ENCODE peak calls at places on chromosomes 4 and X, in eight cellular contexts. One of them, this sample, is unnamed.

GRCh38 chrX:155334486-155335316 is at the start of gene CLIC2:
- DNase-seq in lower lobe of right lung: peak
- DNase-seq in cardiac muscle cell: peak
- DNase-seq in CD8-positive, alpha-beta T cell: no peak
- DNase-seq in heart right ventricle: no peak
- DNase-seq in OCI-LY7: no peak
- DNase-seq in breast epithelium: no peak
- DNase-seq in iPS DF 6.9: no peak
- DNase-seq in this sample: no peak

GRCh38 chrX:155048997-155049619 is 21.8 kb downstream of the CMC4 start:
- DNase-seq in lower lobe of right lung: no peak
- DNase-seq in cardiac muscle cell: peak
- DNase-seq in CD8-positive, alpha-beta T cell: peak
- DNase-seq in heart right ventricle: no peak
- DNase-seq in OCI-LY7: peak
- DNase-seq in breast epithelium: no peak
- DNase-seq in iPS DF 6.9: peak
- DNase-seq in this sample: no peak

GRCh38 chr4:123672987-123673386 is 276.4 kb downstream of the SPRY1 start:
- DNase-seq in lower lobe of right lung: no peak
- DNase-seq in cardiac muscle cell: peak
- DNase-seq in CD8-positive, alpha-beta T cell: no peak
- DNase-seq in heart right ventricle: no peak
- DNase-seq in OCI-LY7: no peak
- DNase-seq in breast epithelium: no peak
- DNase-seq in iPS DF 6.9: no peak
- DNase-seq in this sample: no peak

GRCh38 chrX:9533611-9534010 is 68.8 kb downstream of the TBL1X start:
- DNase-seq in lower lobe of right lung: no peak
- DNase-seq in cardiac muscle cell: no peak
- DNase-seq in CD8-positive, alpha-beta T cell: no peak
- DNase-seq in heart right ventricle: no peak
- DNase-seq in OCI-LY7: no peak
- DNase-seq in breast epithelium: no peak
- DNase-seq in iPS DF 6.9: no peak
- DNase-seq in this sample: no peak

GRCh38 chr4:186702940-186703339 is 20.7 kb downstream of the FAT1 start:
- DNase-seq in lower lobe of right lung: no peak
- DNase-seq in cardiac muscle cell: no peak
- DNase-seq in CD8-positive, alpha-beta T cell: no peak
- DNase-seq in heart right ventricle: no peak
- DNase-seq in OCI-LY7: no peak
- DNase-seq in breast epithelium: no peak
- DNase-seq in iPS DF 6.9: no peak
- DNase-seq in this sample: no peak

GRCh38 chrX:112081781-112082482 is 644 bp downstream of the TRPC5 start:
- DNase-seq in lower lobe of right lung: no peak
- DNase-seq in cardiac muscle cell: no peak
- DNase-seq in CD8-positive, alpha-beta T cell: no peak
- DNase-seq in heart right ventricle: no peak
- DNase-seq in OCI-LY7: no peak
- DNase-seq in breast epithelium: no peak
- DNase-seq in iPS DF 6.9: no peak
- DNase-seq in this sample: no peak

GRCh38 chr4:136742330-136742729 is 790.0 kb downstream of the PCDH18 start:
- DNase-seq in lower lobe of right lung: no peak
- DNase-seq in cardiac muscle cell: peak
- DNase-seq in CD8-positive, alpha-beta T cell: no peak
- DNase-seq in heart right ventricle: no peak
- DNase-seq in OCI-LY7: no peak
- DNase-seq in breast epithelium: no peak
- DNase-seq in iPS DF 6.9: no peak
- DNase-seq in this sample: no peak

GRCh38 chrX:57103489-57103888 is 17.9 kb downstream of the SPIN2B start:
- DNase-seq in lower lobe of right lung: no peak
- DNase-seq in cardiac muscle cell: no peak
- DNase-seq in CD8-positive, alpha-beta T cell: no peak
- DNase-seq in heart right ventricle: no peak
- DNase-seq in OCI-LY7: no peak
- DNase-seq in breast epithelium: no peak
- DNase-seq in iPS DF 6.9: no peak
- DNase-seq in this sample: no peak

GRCh38 chrX:8191022-8191421 is 20.0 kb upstream of the VCX2 start:
- DNase-seq in lower lobe of right lung: peak
- DNase-seq in cardiac muscle cell: no peak
- DNase-seq in CD8-positive, alpha-beta T cell: no peak
- DNase-seq in heart right ventricle: no peak
- DNase-seq in OCI-LY7: no peak
- DNase-seq in breast epithelium: peak
- DNase-seq in iPS DF 6.9: no peak
- DNase-seq in this sample: peak

GRCh38 chr4:111537861-111538260 is 607.4 kb upstream of the FAM241A start:
- DNase-seq in lower lobe of right lung: no peak
- DNase-seq in cardiac muscle cell: peak
- DNase-seq in CD8-positive, alpha-beta T cell: no peak
- DNase-seq in heart right ventricle: no peak
- DNase-seq in OCI-LY7: no peak
- DNase-seq in breast epithelium: no peak
- DNase-seq in iPS DF 6.9: no peak
- DNase-seq in this sample: no peak

GRCh38 chrX:39818750-39819149 is 279.0 kb downstream of the BCOR start:
- DNase-seq in lower lobe of right lung: no peak
- DNase-seq in cardiac muscle cell: no peak
- DNase-seq in CD8-positive, alpha-beta T cell: no peak
- DNase-seq in heart right ventricle: no peak
- DNase-seq in OCI-LY7: no peak
- DNase-seq in breast epithelium: no peak
- DNase-seq in iPS DF 6.9: no peak
- DNase-seq in this sample: no peak

GRCh38 chrX:39821011-39821708 is 276.6 kb downstream of the BCOR start:
- DNase-seq in lower lobe of right lung: no peak
- DNase-seq in cardiac muscle cell: peak
- DNase-seq in CD8-positive, alpha-beta T cell: no peak
- DNase-seq in heart right ventricle: peak
- DNase-seq in OCI-LY7: no peak
- DNase-seq in breast epithelium: no peak
- DNase-seq in iPS DF 6.9: no peak
- DNase-seq in this sample: no peak

GRCh38 chrX:39822133-39822748 is 275.5 kb downstream of the BCOR start:
- DNase-seq in lower lobe of right lung: no peak
- DNase-seq in cardiac muscle cell: no peak
- DNase-seq in CD8-positive, alpha-beta T cell: no peak
- DNase-seq in heart right ventricle: no peak
- DNase-seq in OCI-LY7: no peak
- DNase-seq in breast epithelium: no peak
- DNase-seq in iPS DF 6.9: no peak
- DNase-seq in this sample: no peak

GRCh38 chrX:39821709-39822095 is 276.1 kb downstream of the BCOR start:
- DNase-seq in lower lobe of right lung: no peak
- DNase-seq in cardiac muscle cell: no peak
- DNase-seq in CD8-positive, alpha-beta T cell: no peak
- DNase-seq in heart right ventricle: no peak
- DNase-seq in OCI-LY7: no peak
- DNase-seq in breast epithelium: no peak
- DNase-seq in iPS DF 6.9: no peak
- DNase-seq in this sample: no peak

GRCh38 chrX:39819921-39820849 is 277.6 kb downstream of the BCOR start:
- DNase-seq in lower lobe of right lung: no peak
- DNase-seq in cardiac muscle cell: peak
- DNase-seq in CD8-positive, alpha-beta T cell: no peak
- DNase-seq in heart right ventricle: no peak
- DNase-seq in OCI-LY7: no peak
- DNase-seq in breast epithelium: no peak
- DNase-seq in iPS DF 6.9: no peak
- DNase-seq in this sample: no peak
- H3K4me3 ChIP-seq in lower lobe of right lung: peak
- H3K4me3 ChIP-seq in cardiac muscle cell: peak
- H3K4me3 ChIP-seq in CD8-positive, alpha-beta T cell: no peak
- H3K4me3 ChIP-seq in heart right ventricle: peak
- H3K4me3 ChIP-seq in OCI-LY7: no peak
- H3K4me3 ChIP-seq in breast epithelium: peak
- H3K4me3 ChIP-seq in iPS DF 6.9: no peak
- H3K4me3 ChIP-seq in this sample: peak

GRCh38 chr4:184156169-184156568 is 61.5 kb downstream of the ENPP6 start:
- DNase-seq in lower lobe of right lung: no peak
- DNase-seq in cardiac muscle cell: no peak
- DNase-seq in CD8-positive, alpha-beta T cell: no peak
- DNase-seq in heart right ventricle: no peak
- DNase-seq in OCI-LY7: no peak
- DNase-seq in breast epithelium: no peak
- DNase-seq in iPS DF 6.9: no peak
- DNase-seq in this sample: no peak

GRCh38 chr4:184150102-184150839 is 67.4 kb downstream of the ENPP6 start:
- DNase-seq in lower lobe of right lung: no peak
- DNase-seq in cardiac muscle cell: no peak
- DNase-seq in CD8-positive, alpha-beta T cell: no peak
- DNase-seq in heart right ventricle: no peak
- DNase-seq in OCI-LY7: no peak
- DNase-seq in breast epithelium: no peak
- DNase-seq in iPS DF 6.9: no peak
- DNase-seq in this sample: no peak

GRCh38 chr4:184157322-184157721 is 60.4 kb downstream of the ENPP6 start:
- DNase-seq in lower lobe of right lung: no peak
- DNase-seq in cardiac muscle cell: no peak
- DNase-seq in CD8-positive, alpha-beta T cell: no peak
- DNase-seq in heart right ventricle: no peak
- DNase-seq in OCI-LY7: no peak
- DNase-seq in breast epithelium: no peak
- DNase-seq in iPS DF 6.9: no peak
- DNase-seq in this sample: no peak

GRCh38 chr4:184151988-184152485 is 65.6 kb downstream of the ENPP6 start:
- DNase-seq in lower lobe of right lung: no peak
- DNase-seq in cardiac muscle cell: no peak
- DNase-seq in CD8-positive, alpha-beta T cell: no peak
- DNase-seq in heart right ventricle: no peak
- DNase-seq in OCI-LY7: no peak
- DNase-seq in breast epithelium: no peak
- DNase-seq in iPS DF 6.9: no peak
- DNase-seq in this sample: no peak

DNA sequence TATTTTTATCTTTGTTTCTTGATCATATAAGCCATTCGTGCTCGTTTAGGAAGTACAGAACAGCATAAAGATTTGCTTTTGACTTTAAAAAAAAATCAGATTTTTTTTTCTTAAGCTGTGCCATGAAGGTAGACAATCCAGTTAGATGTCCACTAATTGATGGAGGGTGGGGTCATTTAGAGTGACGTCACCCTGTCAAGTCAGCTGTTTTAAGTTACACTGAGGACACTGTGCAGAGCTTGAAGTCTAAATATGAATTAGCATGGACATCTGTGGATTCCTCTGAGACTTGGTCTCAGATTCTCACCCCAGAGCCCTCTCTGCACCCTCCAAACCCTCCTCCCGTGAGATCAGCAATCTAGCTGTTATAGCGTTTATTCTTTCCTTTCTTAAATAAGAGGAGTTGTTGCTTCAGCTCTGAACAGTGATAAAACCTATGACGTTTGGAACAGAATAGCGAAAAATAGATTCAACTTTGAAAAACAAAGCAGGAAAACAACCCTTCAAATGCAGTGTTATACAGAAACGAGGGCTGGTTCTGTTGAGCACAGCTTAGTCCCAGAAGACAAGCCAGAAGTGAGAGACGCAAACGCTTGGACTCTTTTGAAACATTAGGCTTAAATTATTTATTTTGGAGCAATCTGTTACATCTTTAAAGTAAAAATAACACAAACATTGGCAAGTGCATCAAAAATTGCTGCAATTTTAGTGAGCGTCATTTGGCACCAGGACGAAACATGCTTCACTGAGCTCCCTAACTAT is 63.7 kb downstream of the ENPP6 start:
- DNase-seq in lower lobe of right lung: no peak
- DNase-seq in cardiac muscle cell: no peak
- DNase-seq in CD8-positive, alpha-beta T cell: no peak
- DNase-seq in heart right ventricle: no peak
- DNase-seq in OCI-LY7: no peak
- DNase-seq in breast epithelium: no peak
- DNase-seq in iPS DF 6.9: no peak
- DNase-seq in this sample: no peak
- H3K4me3 ChIP-seq in lower lobe of right lung: no peak
- H3K4me3 ChIP-seq in cardiac muscle cell: no peak
- H3K4me3 ChIP-seq in CD8-positive, alpha-beta T cell: no peak
- H3K4me3 ChIP-seq in heart right ventricle: no peak
- H3K4me3 ChIP-seq in OCI-LY7: no peak
- H3K4me3 ChIP-seq in breast epithelium: no peak
- H3K4me3 ChIP-seq in iPS DF 6.9: no peak
- H3K4me3 ChIP-seq in this sample: no peak

GRCh38 chrX:38326086-38326485 is 1.2 kb downstream of the RPGR start:
- DNase-seq in lower lobe of right lung: no peak
- DNase-seq in cardiac muscle cell: no peak
- DNase-seq in CD8-positive, alpha-beta T cell: no peak
- DNase-seq in heart right ventricle: no peak
- DNase-seq in OCI-LY7: no peak
- DNase-seq in breast epithelium: no peak
- DNase-seq in iPS DF 6.9: no peak
- DNase-seq in this sample: no peak
- H3K4me3 ChIP-seq in lower lobe of right lung: peak
- H3K4me3 ChIP-seq in cardiac muscle cell: no peak
- H3K4me3 ChIP-seq in CD8-positive, alpha-beta T cell: peak
- H3K4me3 ChIP-seq in heart right ventricle: peak
- H3K4me3 ChIP-seq in OCI-LY7: peak
- H3K4me3 ChIP-seq in breast epithelium: peak
- H3K4me3 ChIP-seq in iPS DF 6.9: no peak
- H3K4me3 ChIP-seq in this sample: peak

GRCh38 chrX:43702660-43703059 is 46.6 kb downstream of the MAOA start:
- DNase-seq in lower lobe of right lung: no peak
- DNase-seq in cardiac muscle cell: no peak
- DNase-seq in CD8-positive, alpha-beta T cell: no peak
- DNase-seq in heart right ventricle: no peak
- DNase-seq in OCI-LY7: no peak
- DNase-seq in breast epithelium: no peak
- DNase-seq in iPS DF 6.9: no peak
- DNase-seq in this sample: no peak

GRCh38 chrX:43706786-43707185 is 50.7 kb downstream of the MAOA start:
- DNase-seq in lower lobe of right lung: no peak
- DNase-seq in cardiac muscle cell: peak
- DNase-seq in CD8-positive, alpha-beta T cell: no peak
- DNase-seq in heart right ventricle: no peak
- DNase-seq in OCI-LY7: no peak
- DNase-seq in breast epithelium: no peak
- DNase-seq in iPS DF 6.9: no peak
- DNase-seq in this sample: no peak

GRCh38 chrX:43702079-43702524 is 46.0 kb downstream of the MAOA start:
- DNase-seq in lower lobe of right lung: no peak
- DNase-seq in cardiac muscle cell: no peak
- DNase-seq in CD8-positive, alpha-beta T cell: no peak
- DNase-seq in heart right ventricle: no peak
- DNase-seq in OCI-LY7: no peak
- DNase-seq in breast epithelium: no peak
- DNase-seq in iPS DF 6.9: no peak
- DNase-seq in this sample: no peak

GRCh38 chrX:43707812-43708548 is 51.9 kb downstream of the MAOA start:
- DNase-seq in lower lobe of right lung: peak
- DNase-seq in cardiac muscle cell: peak
- DNase-seq in CD8-positive, alpha-beta T cell: no peak
- DNase-seq in heart right ventricle: peak
- DNase-seq in OCI-LY7: no peak
- DNase-seq in breast epithelium: no peak
- DNase-seq in iPS DF 6.9: no peak
- DNase-seq in this sample: no peak

GRCh38 chrX:43703211-43703791 is 47.2 kb downstream of the MAOA start:
- DNase-seq in lower lobe of right lung: no peak
- DNase-seq in cardiac muscle cell: peak
- DNase-seq in CD8-positive, alpha-beta T cell: no peak
- DNase-seq in heart right ventricle: no peak
- DNase-seq in OCI-LY7: no peak
- DNase-seq in breast epithelium: no peak
- DNase-seq in iPS DF 6.9: no peak
- DNase-seq in this sample: no peak
- H3K4me3 ChIP-seq in lower lobe of right lung: no peak
- H3K4me3 ChIP-seq in cardiac muscle cell: no peak
- H3K4me3 ChIP-seq in CD8-positive, alpha-beta T cell: no peak
- H3K4me3 ChIP-seq in heart right ventricle: no peak
- H3K4me3 ChIP-seq in OCI-LY7: no peak
- H3K4me3 ChIP-seq in breast epithelium: no peak
- H3K4me3 ChIP-seq in iPS DF 6.9: no peak
- H3K4me3 ChIP-seq in this sample: no peak